ENCODE peak calls at places on chromosomes 7 and 10, in nine cellular contexts. One of them, this sample, is unnamed.

GRCh38 chr10:101062231-101063161 is 707 bp downstream of the KAZALD1 start:
- DNase-seq in fibroblast of pulmonary artery: peak
- DNase-seq in GM10248: peak
- DNase-seq in breast epithelium: no peak
- DNase-seq in cardiac fibroblast: peak
- DNase-seq in cardiac muscle cell: peak
- DNase-seq in endothelial cell of umbilical vein: peak
- DNase-seq in Panc1: no peak
- DNase-seq in heart right ventricle: peak
- DNase-seq in this sample: peak

GRCh38 chr7:80467069-80467468 is 44.8 kb downstream of the GNAT3 start:
- DNase-seq in fibroblast of pulmonary artery: peak
- DNase-seq in GM10248: no peak
- DNase-seq in breast epithelium: no peak
- DNase-seq in cardiac fibroblast: peak
- DNase-seq in cardiac muscle cell: peak
- DNase-seq in endothelial cell of umbilical vein: peak
- DNase-seq in Panc1: no peak
- DNase-seq in heart right ventricle: no peak
- DNase-seq in this sample: no peak

GRCh38 chr10:120517881-120518484 is 61.0 kb downstream of the PLPP4 start:
- DNase-seq in fibroblast of pulmonary artery: no peak
- DNase-seq in GM10248: no peak
- DNase-seq in breast epithelium: no peak
- DNase-seq in cardiac fibroblast: no peak
- DNase-seq in cardiac muscle cell: no peak
- DNase-seq in endothelial cell of umbilical vein: no peak
- DNase-seq in Panc1: no peak
- DNase-seq in heart right ventricle: no peak
- DNase-seq in this sample: no peak

GRCh38 chr7:142482899-142483658 is 225.2 kb upstream of the PRSS58 start:
- DNase-seq in fibroblast of pulmonary artery: peak
- DNase-seq in GM10248: peak
- DNase-seq in breast epithelium: no peak
- DNase-seq in cardiac fibroblast: peak
- DNase-seq in cardiac muscle cell: peak
- DNase-seq in endothelial cell of umbilical vein: peak
- DNase-seq in Panc1: no peak
- DNase-seq in heart right ventricle: no peak
- DNase-seq in this sample: no peak

GRCh38 chr7:67301667-67302066 is 305.0 kb downstream of the TYW1 start:
- DNase-seq in fibroblast of pulmonary artery: peak
- DNase-seq in GM10248: no peak
- DNase-seq in breast epithelium: no peak
- DNase-seq in cardiac fibroblast: peak
- DNase-seq in cardiac muscle cell: peak
- DNase-seq in endothelial cell of umbilical vein: peak
- DNase-seq in Panc1: no peak
- DNase-seq in heart right ventricle: no peak
- DNase-seq in this sample: no peak

GRCh38 chr10:114276066-114276465 is 37.0 kb downstream of the VWA2 start:
- DNase-seq in fibroblast of pulmonary artery: no peak
- DNase-seq in GM10248: no peak
- DNase-seq in breast epithelium: peak
- DNase-seq in cardiac fibroblast: no peak
- DNase-seq in cardiac muscle cell: no peak
- DNase-seq in endothelial cell of umbilical vein: no peak
- DNase-seq in Panc1: no peak
- DNase-seq in heart right ventricle: no peak
- DNase-seq in this sample: no peak

GRCh38 chr7:128120976-128121490 is 89.8 kb upstream of the LRRC4 start:
- DNase-seq in fibroblast of pulmonary artery: no peak
- DNase-seq in GM10248: no peak
- DNase-seq in breast epithelium: no peak
- DNase-seq in cardiac fibroblast: no peak
- DNase-seq in cardiac muscle cell: no peak
- DNase-seq in endothelial cell of umbilical vein: no peak
- DNase-seq in Panc1: no peak
- DNase-seq in heart right ventricle: no peak
- DNase-seq in this sample: no peak

GRCh38 chr7:2044311-2044882 is 188.3 kb downstream of the MAD1L1 start:
- DNase-seq in fibroblast of pulmonary artery: no peak
- DNase-seq in GM10248: no peak
- DNase-seq in breast epithelium: no peak
- DNase-seq in cardiac fibroblast: no peak
- DNase-seq in cardiac muscle cell: no peak
- DNase-seq in endothelial cell of umbilical vein: no peak
- DNase-seq in Panc1: no peak
- DNase-seq in heart right ventricle: no peak
- DNase-seq in this sample: no peak

GRCh38 chr10:6511347-6511746 is 68.7 kb downstream of the PRKCQ start:
- DNase-seq in fibroblast of pulmonary artery: no peak
- DNase-seq in GM10248: no peak
- DNase-seq in breast epithelium: no peak
- DNase-seq in cardiac fibroblast: no peak
- DNase-seq in cardiac muscle cell: no peak
- DNase-seq in endothelial cell of umbilical vein: no peak
- DNase-seq in Panc1: no peak
- DNase-seq in heart right ventricle: no peak
- DNase-seq in this sample: no peak

GRCh38 chr7:64889686-64890162 is 13.3 kb upstream of the ZNF273 start:
- DNase-seq in fibroblast of pulmonary artery: no peak
- DNase-seq in GM10248: no peak
- DNase-seq in breast epithelium: no peak
- DNase-seq in cardiac fibroblast: no peak
- DNase-seq in cardiac muscle cell: no peak
- DNase-seq in endothelial cell of umbilical vein: no peak
- DNase-seq in Panc1: no peak
- DNase-seq in heart right ventricle: no peak
- DNase-seq in this sample: no peak

GRCh38 chr7:234712-235553 is 42.6 kb downstream of the FAM20C start:
- DNase-seq in fibroblast of pulmonary artery: no peak
- DNase-seq in GM10248: no peak
- DNase-seq in breast epithelium: peak
- DNase-seq in cardiac fibroblast: peak
- DNase-seq in cardiac muscle cell: no peak
- DNase-seq in endothelial cell of umbilical vein: no peak
- DNase-seq in Panc1: no peak
- DNase-seq in heart right ventricle: peak
- DNase-seq in this sample: no peak

GRCh38 chr10:69458426-69459100 is 7.3 kb downstream of the TSPAN15 start:
- DNase-seq in fibroblast of pulmonary artery: no peak
- DNase-seq in GM10248: no peak
- DNase-seq in breast epithelium: no peak
- DNase-seq in cardiac fibroblast: no peak
- DNase-seq in cardiac muscle cell: no peak
- DNase-seq in endothelial cell of umbilical vein: no peak
- DNase-seq in Panc1: no peak
- DNase-seq in heart right ventricle: no peak
- DNase-seq in this sample: no peak

GRCh38 chr7:151008511-151009323 is 15.6 kb downstream of the ATG9B start:
- DNase-seq in fibroblast of pulmonary artery: peak
- DNase-seq in GM10248: peak
- DNase-seq in breast epithelium: no peak
- DNase-seq in cardiac fibroblast: peak
- DNase-seq in cardiac muscle cell: peak
- DNase-seq in endothelial cell of umbilical vein: peak
- DNase-seq in Panc1: no peak
- DNase-seq in heart right ventricle: peak
- DNase-seq in this sample: peak
- TF ChIP-seq CTCF in fibroblast of pulmonary artery: peak
- TF ChIP-seq CTCF in GM10248: peak
- TF ChIP-seq CTCF in breast epithelium: no peak
- TF ChIP-seq CTCF in cardiac fibroblast: peak
- TF ChIP-seq CTCF in cardiac muscle cell: peak
- TF ChIP-seq CTCF in endothelial cell of umbilical vein: peak
- TF ChIP-seq CTCF in Panc1: peak
- TF ChIP-seq CTCF in heart right ventricle: peak
- TF ChIP-seq CTCF in this sample: peak

DNA sequence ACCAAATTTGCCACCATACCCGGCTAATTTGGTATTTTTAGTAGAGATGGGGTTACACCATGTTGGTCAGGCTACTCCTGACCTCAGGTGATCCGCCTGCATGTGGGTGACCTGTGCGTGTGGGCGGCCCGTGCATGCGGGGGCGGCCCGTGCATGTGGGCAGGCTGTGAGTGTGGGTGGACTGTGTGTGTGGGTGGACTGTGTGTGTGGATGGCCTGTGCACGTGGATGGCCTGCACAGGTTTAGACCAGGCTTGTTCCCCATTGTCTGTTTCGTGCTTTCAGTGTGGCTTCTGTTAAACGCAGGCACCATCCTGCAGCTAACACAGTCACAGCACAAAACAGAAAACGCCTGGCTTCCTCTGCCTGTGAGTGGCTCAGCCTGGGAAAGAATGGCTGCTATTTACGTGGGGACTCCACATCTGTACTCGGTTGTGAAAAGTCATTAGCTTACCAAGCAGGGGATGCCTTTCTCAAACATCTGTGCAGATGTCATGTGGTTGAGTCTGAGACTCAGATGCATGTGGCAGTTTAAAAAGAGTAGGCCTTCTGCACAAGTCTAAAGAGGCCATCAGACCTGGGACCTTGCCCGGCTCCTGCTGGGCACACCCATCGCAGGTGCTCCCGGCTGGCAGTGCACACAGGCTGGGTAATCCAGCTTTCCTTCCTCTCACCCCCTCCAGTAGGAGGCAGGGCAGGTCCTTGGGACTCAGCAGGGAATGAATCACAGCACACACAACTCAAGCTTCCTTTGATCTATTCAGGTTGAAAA is 91.6 kb downstream of the COBL start:
- DNase-seq in fibroblast of pulmonary artery: no peak
- DNase-seq in GM10248: no peak
- DNase-seq in breast epithelium: no peak
- DNase-seq in cardiac fibroblast: no peak
- DNase-seq in cardiac muscle cell: no peak
- DNase-seq in endothelial cell of umbilical vein: no peak
- DNase-seq in Panc1: no peak
- DNase-seq in heart right ventricle: no peak
- DNase-seq in this sample: no peak
- TF ChIP-seq CTCF in fibroblast of pulmonary artery: no peak
- TF ChIP-seq CTCF in GM10248: no peak
- TF ChIP-seq CTCF in breast epithelium: no peak
- TF ChIP-seq CTCF in cardiac fibroblast: peak
- TF ChIP-seq CTCF in cardiac muscle cell: no peak
- TF ChIP-seq CTCF in endothelial cell of umbilical vein: no peak
- TF ChIP-seq CTCF in Panc1: no peak
- TF ChIP-seq CTCF in heart right ventricle: peak
- TF ChIP-seq CTCF in this sample: no peak

GRCh38 chr7:77416621-77417371 is 647 bp upstream of the GSAP start:
- DNase-seq in fibroblast of pulmonary artery: no peak
- DNase-seq in GM10248: no peak
- DNase-seq in breast epithelium: no peak
- DNase-seq in cardiac fibroblast: no peak
- DNase-seq in cardiac muscle cell: no peak
- DNase-seq in endothelial cell of umbilical vein: peak
- DNase-seq in Panc1: no peak
- DNase-seq in heart right ventricle: no peak
- DNase-seq in this sample: no peak

GRCh38 chr7:77415474-77415821 is 701 bp downstream of the GSAP start:
- DNase-seq in fibroblast of pulmonary artery: no peak
- DNase-seq in GM10248: peak
- DNase-seq in breast epithelium: no peak
- DNase-seq in cardiac fibroblast: no peak
- DNase-seq in cardiac muscle cell: no peak
- DNase-seq in endothelial cell of umbilical vein: no peak
- DNase-seq in Panc1: no peak
- DNase-seq in heart right ventricle: peak
- DNase-seq in this sample: no peak

GRCh38 chr7:77413861-77414424 is 2.2 kb downstream of the GSAP start:
- DNase-seq in fibroblast of pulmonary artery: no peak
- DNase-seq in GM10248: no peak
- DNase-seq in breast epithelium: no peak
- DNase-seq in cardiac fibroblast: peak
- DNase-seq in cardiac muscle cell: peak
- DNase-seq in endothelial cell of umbilical vein: peak
- DNase-seq in Panc1: no peak
- DNase-seq in heart right ventricle: no peak
- DNase-seq in this sample: no peak

GRCh38 chr7:77417801-77418200 is 1.7 kb upstream of the GSAP start:
- DNase-seq in fibroblast of pulmonary artery: no peak
- DNase-seq in GM10248: no peak
- DNase-seq in breast epithelium: no peak
- DNase-seq in cardiac fibroblast: no peak
- DNase-seq in cardiac muscle cell: no peak
- DNase-seq in endothelial cell of umbilical vein: no peak
- DNase-seq in Panc1: no peak
- DNase-seq in heart right ventricle: no peak
- DNase-seq in this sample: no peak

DNA sequence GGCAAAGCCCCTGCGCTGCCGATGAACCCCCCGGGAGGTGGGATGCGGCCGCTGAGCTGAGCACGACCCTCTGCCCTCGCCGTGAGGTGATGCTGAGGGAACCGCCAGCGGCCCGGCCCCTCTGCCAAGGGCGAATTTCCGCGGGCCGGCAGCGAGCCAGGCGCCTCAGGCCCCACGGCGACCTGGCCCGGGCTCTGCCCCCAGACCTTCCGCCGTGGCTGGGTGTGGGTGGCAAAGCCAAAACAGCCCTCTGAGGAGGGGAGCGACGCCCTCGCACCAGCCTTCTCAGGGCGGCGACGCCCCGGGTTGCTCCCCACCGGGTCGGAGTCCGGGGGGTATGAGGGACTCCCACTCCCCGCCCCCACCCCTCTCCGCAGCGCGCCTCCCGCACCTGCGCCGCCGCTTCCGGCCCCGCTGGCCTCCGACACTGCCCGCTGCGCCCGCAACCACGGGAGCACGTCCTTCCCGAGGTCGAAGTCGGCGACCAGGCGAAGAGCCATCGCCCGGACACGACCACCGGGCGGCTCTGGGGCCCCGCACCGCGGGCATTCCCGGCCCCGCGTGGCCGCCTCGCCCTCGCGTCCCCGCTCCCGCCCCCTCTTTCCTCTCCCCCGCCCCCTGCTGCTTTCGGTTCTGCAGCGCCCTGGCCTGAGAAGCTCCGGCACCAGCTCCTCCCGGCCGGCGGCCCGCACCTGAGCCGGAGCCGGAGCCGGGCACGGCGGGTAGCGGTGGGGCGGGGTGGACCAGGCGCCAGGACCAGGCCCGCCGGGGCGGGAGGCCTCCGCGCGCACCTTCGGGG is at the start of gene GSAP:
- DNase-seq in fibroblast of pulmonary artery: no peak
- DNase-seq in GM10248: peak
- DNase-seq in breast epithelium: peak
- DNase-seq in cardiac fibroblast: peak
- DNase-seq in cardiac muscle cell: peak
- DNase-seq in endothelial cell of umbilical vein: peak
- DNase-seq in Panc1: no peak
- DNase-seq in heart right ventricle: peak
- DNase-seq in this sample: peak
- TF ChIP-seq CTCF in fibroblast of pulmonary artery: no peak
- TF ChIP-seq CTCF in GM10248: peak
- TF ChIP-seq CTCF in breast epithelium: no peak
- TF ChIP-seq CTCF in cardiac fibroblast: no peak
- TF ChIP-seq CTCF in cardiac muscle cell: no peak
- TF ChIP-seq CTCF in endothelial cell of umbilical vein: no peak
- TF ChIP-seq CTCF in Panc1: no peak
- TF ChIP-seq CTCF in heart right ventricle: no peak
- TF ChIP-seq CTCF in this sample: no peak

DNA sequence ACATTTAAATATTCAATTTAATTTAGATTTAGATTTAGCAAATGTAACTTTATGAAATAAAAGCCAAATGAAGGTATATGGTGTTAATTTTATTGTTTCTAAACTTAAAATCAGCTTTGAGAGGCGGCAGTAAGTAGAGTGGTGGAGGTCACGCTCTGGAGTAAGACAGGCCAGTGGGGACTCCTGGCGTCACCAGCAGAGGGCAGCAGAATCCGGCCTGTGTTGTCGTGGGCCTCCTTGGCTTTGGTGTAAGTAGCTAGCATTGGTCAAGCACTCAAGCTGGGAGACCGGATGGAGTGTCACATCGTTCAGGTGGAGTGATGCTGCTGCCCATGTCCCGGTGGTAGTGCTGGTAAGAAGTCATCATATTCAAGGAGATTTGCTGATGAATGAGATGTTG is 98.7 kb upstream of the DNAJB6 start:
- DNase-seq in fibroblast of pulmonary artery: no peak
- DNase-seq in GM10248: no peak
- DNase-seq in breast epithelium: no peak
- DNase-seq in cardiac fibroblast: no peak
- DNase-seq in cardiac muscle cell: peak
- DNase-seq in endothelial cell of umbilical vein: no peak
- DNase-seq in Panc1: no peak
- DNase-seq in heart right ventricle: peak
- DNase-seq in this sample: no peak
- TF ChIP-seq CTCF in fibroblast of pulmonary artery: no peak
- TF ChIP-seq CTCF in GM10248: peak
- TF ChIP-seq CTCF in breast epithelium: no peak
- TF ChIP-seq CTCF in cardiac fibroblast: peak
- TF ChIP-seq CTCF in cardiac muscle cell: peak
- TF ChIP-seq CTCF in endothelial cell of umbilical vein: no peak
- TF ChIP-seq CTCF in Panc1: peak
- TF ChIP-seq CTCF in heart right ventricle: no peak
- TF ChIP-seq CTCF in this sample: no peak